ENCODE peak calls at places on chromosomes 4 and X, in nine cellular contexts. I is upper lobe of right lung; T is fibroblast of pulmonary artery; F is stomach; Z is glutamatergic neuron; B is activated CD8-positive, alpha-beta T cell treated with anti-CD3 and anti-CD28 coated beads for 36 hours; G is mesothelial cell of epicardium; X is upper lobe of left lung; R is cardiac fibroblast. C is an unnamed sample.

GRCh38 chr4:79653871-79654270 is 245.8 kb upstream of the GK2 start:
- DNase-seq in G (no peak), Z (no peak), X (no peak), T (no peak), I (peak), F (no peak), B (no peak), R (no peak), C (no peak)

GRCh38 chr4:176995-177394 is 52.7 kb downstream of the ZNF718 start:
- DNase-seq in T (no peak), I (no peak), F (no peak), B (no peak), R (no peak), G (no peak), Z (no peak), X (no peak), C (no peak)

GRCh38 chr4:184146951-184147350 is 70.7 kb downstream of the ENPP6 start:
- DNase-seq in Z (no peak), X (no peak), G (no peak), R (no peak), I (no peak), B (no peak), T (no peak), F (no peak), C (no peak)

GRCh38 chrX:72110051-72110926 is 21.4 kb downstream of the RTL5 start:
- DNase-seq in T (no peak), G (no peak), Z (no peak), R (no peak), I (no peak), B (no peak), X (no peak), F (no peak), C (no peak)

GRCh38 chr4:15682340-15682725 is 706 bp downstream of the FAM200B start:
- DNase-seq in X (no peak), I (no peak), B (no peak), G (no peak), F (no peak), R (peak), T (peak), Z (no peak), C (no peak)

GRCh38 chrX:103254921-103255455 is at the start of gene TCEAL8:
- DNase-seq in I (peak), T (peak), Z (peak), R (peak), F (peak), X (peak), B (peak), G (peak), C (no peak)

GRCh38 chr4:102867278-102868152 is 1.3 kb upstream of the CISD2 start:
- DNase-seq in G (no peak), F (no peak), R (no peak), I (no peak), T (no peak), B (no peak), X (no peak), Z (no peak), C (no peak)

GRCh38 chr4:1290165-1290977 is 680 bp downstream of the MAEA start:
- DNase-seq in Z (no peak), R (no peak), X (peak), G (no peak), B (peak), I (no peak), T (no peak), F (peak), C (no peak)

GRCh38 chr4:2828758-2829181 is 14.9 kb upstream of the ADD1 start:
- DNase-seq in Z (peak), F (no peak), B (no peak), X (no peak), G (no peak), T (no peak), R (no peak), I (no peak), C (no peak)

GRCh38 chr4:2009651-2010233 is 968 bp upstream of the NELFA start:
- DNase-seq in T (peak), Z (peak), X (peak), G (no peak), I (peak), F (peak), R (peak), B (peak), C (peak)

GRCh38 chrX:22959204-22959920 is 40.4 kb upstream of the DDX53 start:
- DNase-seq in B (no peak), Z (no peak), R (peak), X (no peak), G (no peak), F (no peak), I (no peak), T (no peak), C (no peak)

GRCh38 chr4:108328033-108328732 is 159.5 kb upstream of the LEF1 start:
- DNase-seq in R (no peak), X (no peak), B (no peak), Z (no peak), G (no peak), F (no peak), I (no peak), T (no peak), C (no peak)

GRCh38 chrX:140480765-140481164 is 24.1 kb downstream of the SOX3 start:
- DNase-seq in Z (no peak), I (no peak), F (no peak), G (no peak), B (no peak), X (no peak), T (no peak), R (no peak), C (no peak)

GRCh38 chr4:134027931-134028330 is 173.7 kb downstream of the PABPC4L start:
- DNase-seq in G (no peak), Z (no peak), B (no peak), I (no peak), X (no peak), T (peak), F (no peak), R (peak), C (no peak)

DNA sequence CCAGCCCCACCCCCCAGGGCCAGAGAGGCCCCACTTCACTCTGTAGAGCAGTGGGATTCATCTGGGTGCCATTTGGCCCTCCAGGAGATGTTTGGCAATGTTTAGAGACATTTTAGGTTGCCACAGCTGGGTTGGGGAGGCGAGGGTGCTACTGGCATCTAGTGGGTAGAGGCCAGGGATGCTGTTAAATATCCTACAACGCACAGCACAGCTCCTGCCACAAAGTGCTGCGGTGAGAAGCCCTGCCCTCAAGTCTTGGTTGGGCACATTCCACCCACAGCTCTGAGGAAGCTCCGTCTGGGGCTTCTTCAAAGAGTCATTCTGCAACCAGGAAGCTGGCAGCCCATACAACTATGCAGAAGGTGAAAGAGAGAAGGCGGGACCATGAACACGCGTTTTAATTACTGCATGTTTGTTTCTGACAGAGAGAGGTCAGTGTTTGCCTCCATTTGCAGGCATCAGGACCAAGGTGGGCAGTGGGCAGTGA is 48.1 kb upstream of the FAM9C start:
- DNase-seq in I (peak), R (no peak), B (peak), F (peak), X (peak), G (no peak), Z (no peak), T (no peak), C (no peak)
- TF ChIP-seq CTCF in I (no peak), R (no peak), B (no peak), F (no peak), X (peak), G (no peak), Z (no peak), T (no peak), C (no peak)

GRCh38 chr4:153131478-153132069 is 72.7 kb upstream of the TRIM2 start:
- DNase-seq in I (no peak), G (no peak), X (no peak), T (peak), B (no peak), F (no peak), Z (peak), R (no peak), C (no peak)
- TF ChIP-seq CTCF in I (peak), G (peak), X (no peak), T (peak), B (peak), F (no peak), Z (peak), R (no peak), C (peak)

DNA sequence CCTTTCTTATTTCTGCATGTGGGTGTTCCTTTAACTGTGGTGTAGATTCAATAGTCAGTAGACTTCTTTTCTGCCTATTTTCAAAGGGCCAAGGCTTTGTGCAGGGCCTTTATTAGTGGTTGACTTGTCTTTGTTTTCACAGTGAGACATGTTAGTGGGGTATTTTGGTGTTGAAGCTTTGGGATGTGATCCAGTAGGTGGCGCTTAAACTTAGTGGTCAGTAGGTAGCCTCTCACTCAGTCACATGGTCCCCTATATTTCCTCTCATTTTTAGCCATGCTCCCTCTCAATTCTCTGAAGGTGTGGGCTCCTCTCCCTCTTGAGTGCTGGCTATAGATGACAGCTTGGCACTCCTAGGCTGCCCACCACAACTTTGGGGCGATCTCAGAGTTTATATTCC is 23.4 kb upstream of the SLC10A7 start:
- DNase-seq in B (no peak), F (no peak), R (peak), X (peak), G (no peak), Z (no peak), T (peak), I (no peak), C (no peak)
- TF ChIP-seq CTCF in B (no peak), F (no peak), R (peak), X (peak), G (no peak), Z (peak), T (peak), I (peak), C (peak)

GRCh38 chrX:30513284-30513683 is 64.3 kb downstream of the TASL start:
- DNase-seq in F (no peak), X (no peak), Z (no peak), G (no peak), I (no peak), B (no peak), T (peak), R (peak), C (no peak)
- TF ChIP-seq CTCF in F (no peak), X (no peak), Z (peak), G (peak), I (peak), B (peak), T (peak), R (peak), C (peak)

GRCh38 chrX:75038925-75039324 is 113.7 kb upstream of the NEXMIF start:
- DNase-seq in B (peak), F (no peak), R (peak), T (peak), I (no peak), Z (no peak), G (no peak), X (no peak), C (no peak)
- TF ChIP-seq CTCF in B (peak), F (no peak), R (peak), T (peak), I (peak), Z (no peak), G (no peak), X (no peak), C (no peak)

DNA sequence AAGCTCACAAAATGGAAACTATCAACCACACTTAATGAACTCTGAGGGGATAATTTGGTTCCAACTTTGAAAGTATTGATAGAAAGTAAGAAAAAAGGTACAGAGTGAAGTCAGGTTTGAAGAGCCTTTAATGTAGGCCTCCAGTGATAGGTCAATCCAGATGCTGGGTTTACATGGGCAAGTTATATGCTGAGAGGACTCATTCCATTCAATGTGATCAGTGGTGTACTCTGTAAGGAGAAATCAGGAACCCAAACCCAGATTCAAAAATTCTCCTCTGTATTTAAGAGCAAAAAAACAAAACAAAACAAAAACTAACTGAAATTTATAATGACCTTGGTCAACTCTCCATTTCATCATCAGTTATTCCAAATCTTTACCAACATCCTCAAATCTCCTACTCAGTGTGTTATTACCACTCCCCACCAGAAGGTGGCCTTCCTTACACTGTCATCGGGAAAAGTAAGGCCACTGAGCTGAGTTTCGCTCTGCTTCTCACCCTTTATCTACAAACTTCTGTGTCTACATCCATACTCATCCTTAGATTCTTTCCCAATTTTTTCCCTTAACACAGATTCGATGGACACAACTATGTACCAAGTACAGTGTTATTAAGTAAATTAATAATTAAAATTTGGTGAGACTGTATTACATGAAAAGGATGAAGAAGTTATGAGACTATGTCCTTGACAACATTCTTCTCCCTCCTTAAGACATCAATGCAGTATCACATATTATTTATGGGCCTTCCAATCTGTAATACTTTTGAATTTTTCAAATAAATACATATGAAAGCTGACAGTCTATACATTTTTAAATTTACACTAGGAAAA is 88.3 kb downstream of the ZAR1 start:
- DNase-seq in Z (peak), X (peak), T (peak), B (peak), I (no peak), R (peak), G (no peak), F (peak), C (peak)
- TF ChIP-seq CTCF in Z (peak), X (peak), T (peak), B (peak), I (peak), R (peak), G (peak), F (no peak), C (peak)

GRCh38 chr4:18103876-18104275 is 82.3 kb upstream of the LCORL start:
- DNase-seq in Z (no peak), F (no peak), T (no peak), X (no peak), B (no peak), I (no peak), G (no peak), R (no peak), C (no peak)
- TF ChIP-seq CTCF in Z (no peak), F (no peak), T (no peak), X (no peak), B (no peak), I (no peak), G (no peak), R (no peak), C (no peak)

C was measured in progenitor cell of endocrine pancreas.